ENCODE peak calls at places on chromosomes 2 and 18, in nine cellular contexts. P is mesendoderm; A is GM10248; D is ureter; H is stimulated activated CD8-positive, alpha-beta memory T cell treated with anti-CD3 and anti-CD28 coated beads, Interleukin-15, amount 100 ng/mL, for 24 hours; W is glutamatergic neuron; X is activated gamma-delta T cell treated with Interleukin-2 at 50 U/mL for 16 hours; R is effector memory CD8-positive, alpha-beta T cell; Z is HTR-8/SVneo. G is an unnamed sample.

GRCh38 chr18:415627-416612 is 84.6 kb downstream of the COLEC12 start:
- DNase-seq in P (no peak), A (no peak), D (no peak), H (no peak), W (no peak), X (no peak), R (no peak), Z (no peak), G (no peak)

GRCh38 chr18:49250819-49251388 is 209.5 kb downstream of the DYM start:
- DNase-seq in P (peak), A (no peak), D (no peak), H (no peak), W (no peak), X (no peak), R (no peak), Z (no peak), G (peak)

GRCh38 chr2:213232649-213233437 is 51.4 kb upstream of the SPAG16 start:
- DNase-seq in P (peak), A (peak), D (no peak), H (no peak), W (no peak), X (peak), R (peak), Z (no peak), G (no peak)

GRCh38 chr2:98561018-98561417 is 47.3 kb downstream of the COA5 start:
- DNase-seq in P (no peak), A (no peak), D (no peak), H (no peak), W (no peak), X (no peak), R (no peak), Z (no peak), G (no peak)

GRCh38 chr2:86298411-86299390 is 38.7 kb downstream of the REEP1 start:
- DNase-seq in P (peak), A (no peak), D (no peak), H (no peak), W (no peak), X (no peak), R (no peak), Z (peak), G (peak)

GRCh38 chr18:34550902-34551301 is 159.2 kb upstream of the DTNA start:
- DNase-seq in P (no peak), A (no peak), D (no peak), H (no peak), W (no peak), X (no peak), R (no peak), Z (no peak), G (no peak)

GRCh38 chr2:240873805-240874714 is 5.4 kb downstream of the AGXT start:
- DNase-seq in P (no peak), A (no peak), D (no peak), H (no peak), W (no peak), X (no peak), R (no peak), Z (no peak), G (no peak)

GRCh38 chr2:135317375-135317774 is 213.6 kb downstream of the ZRANB3 start:
- DNase-seq in P (no peak), A (no peak), D (no peak), H (no peak), W (no peak), X (no peak), R (no peak), Z (no peak), G (no peak)

GRCh38 chr2:158509928-158510797 is 53.4 kb downstream of the PKP4 start:
- DNase-seq in P (no peak), A (no peak), D (no peak), H (no peak), W (no peak), X (no peak), R (no peak), Z (no peak), G (no peak)

GRCh38 chr18:42360716-42361115 is 405.7 kb downstream of the PIK3C3 start:
- DNase-seq in P (no peak), A (no peak), D (no peak), H (no peak), W (no peak), X (no peak), R (no peak), Z (no peak), G (no peak)

GRCh38 chr2:238912916-238913875 is 65.3 kb downstream of the TWIST2 start:
- DNase-seq in P (no peak), A (no peak), D (no peak), H (no peak), W (no peak), X (no peak), R (no peak), Z (no peak), G (no peak)

GRCh38 chr2:130327703-130328527 is 14.8 kb upstream of the IMP4 start:
- DNase-seq in P (peak), A (no peak), D (no peak), H (no peak), W (peak), X (no peak), R (no peak), Z (peak), G (no peak)

GRCh38 chr2:101040761-101041160 is 38.7 kb downstream of the RPL31 start:
- DNase-seq in P (no peak), A (no peak), D (no peak), H (no peak), W (no peak), X (no peak), R (no peak), Z (no peak), G (no peak)

G was measured in midbrain.